ENCODE peak calls at places on chromosomes 12 and 14, in four cellular contexts. M is IMR-90, B is H1, C is neuronal stem cell. O is an unnamed sample. For H3K4me1 and H3K36me3, the result is how much of the 10 kb centered on the place peaks cover.

GRCh38 chr12:120826335-120826734 is 77.8 kb downstream of the SPPL3 start:
- DNase-seq in B (no peak), M (no peak), C (no peak), O (no peak)

GRCh38 chr14:25095784-25096390 is 45.9 kb upstream of the STXBP6 start:
- DNase-seq in M (no peak), B (no peak), C (no peak), O (no peak)

GRCh38 chr14:66001356-66001755 is 484.8 kb upstream of the CCDC196 start:
- DNase-seq in B (no peak), C (no peak), M (no peak), O (no peak)

GRCh38 chr14:101737414-101738367 is 23.8 kb upstream of the PPP2R5C start:
- DNase-seq in B (no peak), M (no peak), C (no peak), O (no peak)

GRCh38 chr14:59482471-59483331 is 1.5 kb downstream of the L3HYPDH start:
- DNase-seq in B (no peak), C (no peak), M (peak), O (peak)

GRCh38 chr14:49051328-49052060 is 534.7 kb downstream of the RPS29 start:
- DNase-seq in C (no peak), B (no peak), M (peak), O (peak)

GRCh38 chr14:43669355-43669754 is 837.7 kb downstream of the FSCB start:
- DNase-seq in M (no peak), B (no peak), C (no peak), O (no peak)

GRCh38 chr14:35435177-35435576 is 30.6 kb upstream of the NFKBIA start:
- DNase-seq in M (peak), B (no peak), C (no peak), O (peak)

GRCh38 chr12:78568326-78569020 is 296.1 kb upstream of the SYT1 start:
- DNase-seq in M (peak), C (peak), B (no peak), O (peak)

GRCh38 chr12:105721051-105721825 is 390.7 kb downstream of the C12orf75 start:
- DNase-seq in M (no peak), C (no peak), B (no peak), O (no peak)

GRCh38 chr12:65637774-65638173 is 186.5 kb upstream of the HMGA2 start:
- DNase-seq in B (no peak), C (no peak), M (peak), O (peak)

GRCh38 chr14:76771432-76771980 is 10.2 kb downstream of the VASH1 start:
- DNase-seq in M (no peak), C (no peak), B (no peak), O (no peak)

GRCh38 chr12:66688836-66689439 is 10.1 kb upstream of the GRIP1 start:
- DNase-seq in C (peak), B (peak), M (peak), O (peak)

GRCh38 chr12:132286912-132287311 is 42.5 kb downstream of the GALNT9 start:
- DNase-seq in C (no peak), B (no peak), M (no peak), O (no peak)

GRCh38 chr12:48937170-48937569 is 11.9 kb upstream of the FKBP11 start:
- DNase-seq in M (no peak), C (no peak), B (no peak), O (no peak)

GRCh38 chr14:99230271-99231141 is 41.5 kb downstream of the BCL11B start:
- DNase-seq in C (no peak), B (no peak), M (no peak), O (no peak)

GRCh38 chr14:26598081-26598671 is 343 bp upstream of the NOVA1 start:
- DNase-seq in C (peak), B (peak), M (peak), O (peak)

GRCh38 chr14:61512026-61512425 is 183.3 kb upstream of the HIF1A start:
- DNase-seq in B (no peak), M (no peak), C (no peak), O (peak)

DNA sequence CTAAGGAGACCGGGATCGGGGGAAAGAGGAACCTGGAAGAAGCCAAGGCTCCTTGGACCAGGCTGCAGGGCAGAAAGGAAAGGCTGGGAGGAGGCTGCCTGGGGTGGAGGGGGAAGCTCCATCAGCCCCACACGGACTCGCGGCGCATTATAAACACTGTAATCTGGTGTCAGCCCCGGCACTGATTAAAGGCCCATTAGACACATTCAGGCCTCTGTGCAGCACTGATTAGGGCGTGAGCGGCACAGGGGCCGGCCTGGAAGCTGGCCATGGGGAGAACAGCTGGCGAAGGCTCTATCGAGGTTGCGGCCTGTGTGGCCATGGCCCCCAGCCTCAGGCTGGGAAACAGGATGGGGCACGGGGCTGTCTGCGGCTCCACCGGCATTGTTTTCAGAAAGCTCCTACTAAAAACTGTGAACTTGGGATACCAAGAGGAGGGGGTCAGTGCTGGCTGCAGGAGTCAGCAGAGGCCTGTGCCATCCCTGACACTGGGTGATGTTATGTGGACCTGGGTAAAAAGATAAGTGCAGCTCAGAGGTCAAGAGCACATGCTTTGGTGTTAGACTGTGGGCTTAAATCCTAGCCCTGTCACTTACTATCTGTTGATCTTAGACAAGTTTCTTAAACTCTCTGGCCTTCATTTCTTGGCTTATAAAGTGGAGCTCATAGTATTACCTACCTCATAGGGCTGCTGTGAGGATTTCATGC is 10.6 kb downstream of the ACVRL1 start:
- DNase-seq in B (no peak), M (no peak), C (no peak), O (no peak)
- H3K4me1 ChIP-seq in B (under half), M (under half), C (under half), O (under half)

GRCh38 chr12:52975204-52975603 is 26.3 kb downstream of the KRT18 start:
- DNase-seq in C (no peak), B (no peak), M (peak), O (peak)

GRCh38 chr12:52975820-52976573 is 27.1 kb downstream of the KRT18 start:
- DNase-seq in M (peak), B (no peak), C (no peak), O (peak)

GRCh38 chr12:52980096-52980694 is 26.1 kb upstream of the EIF4B start:
- DNase-seq in C (no peak), M (no peak), B (no peak), O (no peak)

GRCh38 chr12:52977195-52977594 is 28.3 kb downstream of the KRT18 start:
- DNase-seq in M (no peak), B (no peak), C (no peak), O (no peak)

GRCh38 chr12:52976574-52977071 is 27.7 kb downstream of the KRT18 start:
- DNase-seq in B (no peak), M (peak), C (no peak), O (peak)
- H4K91ac ChIP-seq in B (no peak), M (peak), C (no peak), O (peak)

DNA sequence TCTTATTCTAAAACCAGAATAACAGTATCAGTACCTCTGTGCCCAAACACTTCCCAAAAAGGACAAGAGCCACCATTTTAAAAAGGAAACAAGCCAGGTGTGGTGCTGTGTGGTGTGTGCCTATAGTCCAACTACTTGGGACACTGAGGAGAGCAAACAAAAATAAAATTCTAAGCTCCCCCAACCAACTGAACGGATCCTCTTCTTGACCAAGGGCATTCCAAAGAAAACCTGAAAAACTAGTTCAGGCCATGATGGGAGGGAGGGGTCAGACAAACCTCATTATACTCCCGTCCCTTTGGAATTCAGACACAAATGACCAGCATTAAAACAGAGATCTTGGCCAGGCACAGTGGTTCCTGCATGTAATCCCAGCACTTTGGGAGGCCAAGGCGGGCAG is 20.5 kb downstream of the SLC11A2 start:
- DNase-seq in M (no peak), B (no peak), C (no peak), O (no peak)
- H3K36me3 ChIP-seq in M (under half), B (under half), C (under half), O (under half)

GRCh38 chr12:122871851-122872785 is 23.8 kb downstream of the VPS37B start:
- DNase-seq in M (peak), B (peak), C (no peak), O (peak)
- H3K4me1 ChIP-seq in M (under half), B (under half), C (under half), O (under half)

DNA sequence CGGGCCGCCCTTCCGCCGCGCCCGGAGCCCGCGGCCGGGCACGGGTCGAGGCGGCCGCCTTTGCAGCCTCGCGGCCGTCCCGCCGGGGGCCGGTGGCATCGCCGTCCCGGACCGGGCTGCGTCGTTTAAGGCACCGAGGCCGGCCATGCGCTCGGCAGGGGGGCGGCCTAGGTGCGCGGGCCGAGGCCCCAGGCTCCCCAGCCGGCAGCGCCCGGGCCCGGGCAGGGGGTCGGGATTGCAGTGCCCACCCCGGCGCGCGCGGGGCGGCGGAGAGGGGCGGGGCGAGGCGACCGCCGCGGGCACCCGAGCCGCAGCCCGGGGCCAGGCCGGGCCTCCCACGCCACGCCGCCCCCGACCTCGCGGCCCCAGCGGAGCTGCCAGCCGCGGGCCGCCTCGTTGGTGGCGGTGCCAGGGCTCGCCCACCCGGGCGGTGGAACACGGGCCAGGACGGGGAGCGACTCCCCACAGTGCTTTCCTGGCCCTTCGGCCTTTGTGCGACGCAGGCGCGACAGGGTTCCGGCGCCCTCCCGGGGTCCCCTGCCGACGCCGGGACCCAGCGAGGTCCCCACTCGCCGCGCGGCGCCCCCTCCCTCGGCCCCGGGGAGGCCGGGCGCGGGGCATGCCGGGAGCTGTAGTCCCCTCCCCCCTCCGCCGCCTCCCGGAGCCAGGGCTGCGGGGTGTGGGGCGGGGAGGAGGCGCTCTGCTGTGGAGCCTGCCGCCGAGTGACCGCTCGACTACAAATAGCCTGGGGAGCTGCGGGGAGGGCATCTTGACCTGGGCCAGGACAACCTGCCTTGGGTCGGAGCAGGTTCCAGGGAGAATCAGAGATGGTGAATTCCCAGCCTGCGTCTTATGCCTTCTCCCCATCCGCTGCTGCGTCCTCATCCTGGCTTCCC is 769 bp downstream of the FKBP4 start:
- DNase-seq in B (no peak), C (peak), M (peak), O (peak)
- H4K91ac ChIP-seq in B (no peak), C (no peak), M (peak), O (peak)

GRCh38 chr12:122349078-122349477 is 73.4 kb downstream of the CLIP1 start:
- DNase-seq in B (no peak), C (no peak), M (no peak), O (no peak)
- H3K36me3 ChIP-seq in B (under half), C (under half), M (under half), O (half or more)

DNA sequence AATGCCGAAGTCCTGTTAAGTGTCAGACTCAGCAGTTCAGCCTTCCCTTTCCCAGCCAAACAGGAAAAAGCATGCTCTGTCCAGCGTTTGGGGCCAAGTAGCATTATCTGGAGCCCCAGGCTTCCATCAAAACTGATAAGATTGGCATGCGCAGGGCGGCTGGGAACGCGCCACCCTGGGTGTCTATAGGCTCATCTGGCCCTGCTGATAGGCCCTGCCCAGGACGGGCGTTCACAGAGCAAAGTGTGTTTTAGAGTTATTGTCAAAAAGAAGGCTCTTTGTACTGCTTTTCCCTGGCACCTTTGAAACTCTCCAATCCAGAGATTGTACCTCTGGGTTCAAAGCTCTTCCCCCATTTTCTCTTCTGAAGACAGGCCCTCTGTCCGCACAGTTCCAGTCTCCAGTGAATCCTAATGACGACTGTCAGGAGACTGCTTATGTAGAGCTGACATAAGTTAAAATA is at the start of gene ART4:
- DNase-seq in B (no peak), M (no peak), C (no peak), O (no peak)
- H3K4me1 ChIP-seq in B (under half), M (under half), C (under half), O (under half)

GRCh38 chr14:91409991-91410401 is 7.6 kb downstream of the CCDC88C start:
- DNase-seq in M (no peak), C (no peak), B (no peak), O (no peak)
- H4K91ac ChIP-seq in M (no peak), C (no peak), B (no peak), O (no peak)